ENCODE peak calls at places on chromosomes 3 and 15, in nine cellular contexts. One of them, this sample, is unnamed.

GRCh38 chr3:126258670-126259069 is 78.3 kb upstream of the ALDH1L1 start:
- DNase-seq in HEK293T: no peak
- DNase-seq in CD4-positive, alpha-beta T cell: no peak
- DNase-seq in small intestine: no peak
- DNase-seq in NCI-H2107: no peak
- DNase-seq in fibroblast of mammary gland: peak; percentile 20
- DNase-seq in brain microvascular endothelial cell: no peak
- DNase-seq in CD8-positive, alpha-beta memory T cell: no peak
- DNase-seq in endothelial cell: no peak
- DNase-seq in this sample: no peak

GRCh38 chr3:184240384-184241140 is 8.2 kb downstream of the ALG3 start:
- DNase-seq in HEK293T: no peak
- DNase-seq in CD4-positive, alpha-beta T cell: no peak
- DNase-seq in small intestine: no peak
- DNase-seq in NCI-H2107: no peak
- DNase-seq in fibroblast of mammary gland: peak; percentile 30
- DNase-seq in brain microvascular endothelial cell: no peak
- DNase-seq in CD8-positive, alpha-beta memory T cell: no peak
- DNase-seq in endothelial cell: peak; percentile 58
- DNase-seq in this sample: peak; percentile 28

GRCh38 chr3:45547764-45548683 is 46.5 kb upstream of the LIMD1 start:
- DNase-seq in HEK293T: no peak
- DNase-seq in CD4-positive, alpha-beta T cell: no peak
- DNase-seq in small intestine: no peak
- DNase-seq in NCI-H2107: no peak
- DNase-seq in fibroblast of mammary gland: peak; percentile 96
- DNase-seq in brain microvascular endothelial cell: no peak
- DNase-seq in CD8-positive, alpha-beta memory T cell: no peak
- DNase-seq in endothelial cell: no peak
- DNase-seq in this sample: no peak

GRCh38 chr3:177359601-177360357 is 162.5 kb upstream of the TBL1XR1 start:
- DNase-seq in HEK293T: peak; percentile 88
- DNase-seq in CD4-positive, alpha-beta T cell: peak; percentile 96
- DNase-seq in small intestine: peak; percentile 99
- DNase-seq in NCI-H2107: peak; percentile 99
- DNase-seq in fibroblast of mammary gland: peak; percentile 99
- DNase-seq in brain microvascular endothelial cell: peak; percentile 98
- DNase-seq in CD8-positive, alpha-beta memory T cell: peak; percentile 97
- DNase-seq in endothelial cell: peak; percentile 98
- DNase-seq in this sample: peak; percentile 99

GRCh38 chr3:15339786-15340215 is 7.4 kb upstream of the SH3BP5 start:
- DNase-seq in HEK293T: no peak
- DNase-seq in CD4-positive, alpha-beta T cell: no peak
- DNase-seq in small intestine: no peak
- DNase-seq in NCI-H2107: no peak
- DNase-seq in fibroblast of mammary gland: peak; percentile 91
- DNase-seq in brain microvascular endothelial cell: peak; percentile 51
- DNase-seq in CD8-positive, alpha-beta memory T cell: no peak
- DNase-seq in endothelial cell: no peak
- DNase-seq in this sample: peak; percentile 75

GRCh38 chr15:29343229-29343628 is 73.6 kb upstream of the NSMCE3 start:
- DNase-seq in HEK293T: no peak
- DNase-seq in CD4-positive, alpha-beta T cell: no peak
- DNase-seq in small intestine: no peak
- DNase-seq in NCI-H2107: no peak
- DNase-seq in fibroblast of mammary gland: no peak
- DNase-seq in brain microvascular endothelial cell: no peak
- DNase-seq in CD8-positive, alpha-beta memory T cell: no peak
- DNase-seq in endothelial cell: no peak
- DNase-seq in this sample: no peak

GRCh38 chr3:115766587-115767492 is 143.5 kb downstream of the GAP43 start:
- DNase-seq in HEK293T: no peak
- DNase-seq in CD4-positive, alpha-beta T cell: no peak
- DNase-seq in small intestine: no peak
- DNase-seq in NCI-H2107: no peak
- DNase-seq in fibroblast of mammary gland: peak; percentile 60
- DNase-seq in brain microvascular endothelial cell: peak; percentile 49
- DNase-seq in CD8-positive, alpha-beta memory T cell: no peak
- DNase-seq in endothelial cell: no peak
- DNase-seq in this sample: peak; percentile 81

GRCh38 chr3:17433866-17434265 is 308.6 kb downstream of the TBC1D5 start:
- DNase-seq in HEK293T: no peak
- DNase-seq in CD4-positive, alpha-beta T cell: no peak
- DNase-seq in small intestine: no peak
- DNase-seq in NCI-H2107: no peak
- DNase-seq in fibroblast of mammary gland: no peak
- DNase-seq in brain microvascular endothelial cell: no peak
- DNase-seq in CD8-positive, alpha-beta memory T cell: no peak
- DNase-seq in endothelial cell: no peak
- DNase-seq in this sample: no peak

This sample was measured in IMR-90.